ENCODE peak calls at places on chromosomes 2 and 18, in six cellular contexts. S is stomach; I is CD8-positive, alpha-beta memory T cell; K is neuronal stem cell; Q is heart right ventricle; F is tibial artery. J is an unnamed sample.
A peak's percentile ranks its signal among the peaks of the same experiment; 100 is the strongest.

GRCh38 chr2:174873457-174873856 is 109.2 kb upstream of the CHRNA1 start:
- DNase-seq in S (no peak), I (no peak), K (no peak), Q (no peak), F (no peak), J (peak; percentile 35)

GRCh38 chr2:218216336-218216673 is 684 bp upstream of the ARPC2 start:
- DNase-seq in S (no peak), I (no peak), K (no peak), Q (peak; percentile 30), F (peak; percentile 67), J (no peak)

GRCh38 chr2:24613154-24613814 is 122.2 kb downstream of the NCOA1 start:
- DNase-seq in S (no peak), I (peak; percentile 0), K (peak; percentile 18), Q (no peak), F (no peak), J (peak; percentile 20)

GRCh38 chr2:219254590-219255219 is 987 bp upstream of the TUBA4A start:
- DNase-seq in S (no peak), I (no peak), K (no peak), Q (no peak), F (no peak), J (no peak)

GRCh38 chr2:125553768-125554167 is 1102.2 kb upstream of the GYPC start:
- DNase-seq in S (no peak), I (no peak), K (no peak), Q (no peak), F (no peak), J (no peak)

GRCh38 chr18:11391636-11392035 is 217.8 kb upstream of the SLC35G4 start:
- DNase-seq in S (no peak), I (no peak), K (no peak), Q (no peak), F (no peak), J (no peak)

GRCh38 chr2:112542974-112543760 is 902 bp downstream of the POLR1B start:
- DNase-seq in S (no peak), I (no peak), K (no peak), Q (no peak), F (no peak), J (peak; percentile 36)

GRCh38 chr2:120979921-120980320 is 244.3 kb downstream of the GLI2 start:
- DNase-seq in S (no peak), I (no peak), K (no peak), Q (no peak), F (no peak), J (no peak)

GRCh38 chr2:141611143-141611571 is 519.7 kb downstream of the LRP1B start:
- DNase-seq in S (no peak), I (no peak), K (no peak), Q (no peak), F (no peak), J (no peak)

GRCh38 chr2:27811768-27812167 is 40.2 kb downstream of the MRPL33 start:
- DNase-seq in S (no peak), I (no peak), K (no peak), Q (no peak), F (no peak), J (no peak)

GRCh38 chr2:170696948-170697347 is 18.2 kb upstream of the SP5 start:
- DNase-seq in S (no peak), I (no peak), K (no peak), Q (no peak), F (no peak), J (no peak)

GRCh38 chr2:142188562-142188961 is 57.7 kb upstream of the LRP1B start:
- DNase-seq in S (no peak), I (no peak), K (no peak), Q (no peak), F (no peak), J (no peak)

GRCh38 chr2:102084651-102085050 is 57.9 kb upstream of the IL1R1 start:
- DNase-seq in S (no peak), I (no peak), K (no peak), Q (no peak), F (no peak), J (no peak)

GRCh38 chr2:195660265-195660890 is 3.4 kb downstream of the SLC39A10 start:
- DNase-seq in S (peak; percentile 73), I (peak; percentile 69), K (peak; percentile 58), Q (no peak), F (peak; percentile 71), J (peak; percentile 63)

GRCh38 chr18:54228364-54228763 is 3.9 kb upstream of the MBD2 start:
- DNase-seq in S (no peak), I (no peak), K (no peak), Q (no peak), F (no peak), J (no peak)

GRCh38 chr2:47189635-47190034 is 34.5 kb upstream of the STPG4 start:
- DNase-seq in S (no peak), I (no peak), K (no peak), Q (no peak), F (no peak), J (no peak)

GRCh38 chr2:37156071-37156856 is 516 bp downstream of the EIF2AK2 start:
- DNase-seq in S (peak; percentile 38), I (no peak), K (no peak), Q (peak; percentile 44), F (peak; percentile 73), J (peak; percentile 79)

GRCh38 chr18:28267878-28268625 is 91.1 kb upstream of the CDH2 start:
- DNase-seq in S (no peak), I (no peak), K (no peak), Q (no peak), F (no peak), J (no peak)

GRCh38 chr2:160406591-160407392 is 86.8 kb downstream of the RBMS1 start:
- DNase-seq in S (peak; percentile 50), I (peak; percentile 72), K (no peak), Q (peak; percentile 50), F (peak; percentile 75), J (peak; percentile 44)

GRCh38 chr2:34549710-34550345 is 950.7 kb upstream of the FAM98A start:
- DNase-seq in S (no peak), I (no peak), K (no peak), Q (no peak), F (no peak), J (no peak)

GRCh38 chr2:64637931-64638330 is 15.8 kb downstream of the SERTAD2 start:
- DNase-seq in S (no peak), I (no peak), K (no peak), Q (no peak), F (no peak), J (no peak)

GRCh38 chr18:68288408-68288807 is 426.5 kb downstream of the TMX3 start:
- DNase-seq in S (no peak), I (no peak), K (no peak), Q (no peak), F (no peak), J (no peak)
- H3K4me3 ChIP-seq in S (no peak overlapping the region), I (no peak overlapping the region), K (no peak overlapping the region), Q (no peak overlapping the region), F (no peak overlapping the region), J (no peak overlapping the region)

DNA sequence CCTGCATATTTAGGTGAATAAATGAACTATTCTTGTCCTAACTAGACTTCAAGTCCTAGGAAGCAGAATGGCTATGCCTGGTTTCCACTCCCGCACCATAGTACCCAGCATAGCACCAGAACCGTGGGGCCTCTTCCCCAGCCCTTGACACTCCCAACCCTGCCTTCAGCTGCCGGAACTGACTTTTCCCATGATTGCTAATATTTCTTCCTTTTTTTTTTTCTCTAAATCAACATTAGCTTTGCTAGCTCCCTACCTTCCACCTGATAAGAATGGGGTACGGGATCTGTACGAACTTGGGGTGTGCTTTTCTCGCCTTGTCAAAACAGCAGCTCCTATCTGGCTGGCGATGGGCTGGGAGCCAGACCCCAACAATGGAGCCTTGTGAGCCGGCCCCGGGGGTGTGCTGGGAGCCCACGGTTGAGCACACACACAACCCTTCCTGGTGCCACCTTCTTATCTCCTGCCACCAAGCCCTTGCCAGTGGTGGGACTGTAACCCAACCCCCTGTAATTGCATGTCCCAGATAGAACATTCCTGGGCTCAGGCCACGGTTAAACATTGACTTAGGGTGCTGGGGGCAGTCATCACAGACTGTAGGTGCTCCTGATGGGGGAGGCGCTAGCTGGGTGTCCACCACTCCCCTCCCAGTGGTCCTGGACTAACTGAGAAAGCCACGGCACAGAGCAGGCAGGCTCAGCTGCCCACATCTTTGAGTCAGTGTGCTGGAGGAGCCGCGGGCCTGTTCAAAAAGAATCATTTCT is 213.0 kb upstream of the HAAO start:
- DNase-seq in S (peak; percentile 93), I (no peak), K (no peak), Q (no peak), F (no peak), J (no peak)
- H3K4me1 ChIP-seq in S (peaks cover 30% of the 10 kb centered on the region), I (no peaks in the 10 kb centered on the region), K (peaks cover 7% of the 10 kb centered on the region), Q (no peaks in the 10 kb centered on the region), F (no peaks in the 10 kb centered on the region), J (no peaks in the 10 kb centered on the region)

DNA sequence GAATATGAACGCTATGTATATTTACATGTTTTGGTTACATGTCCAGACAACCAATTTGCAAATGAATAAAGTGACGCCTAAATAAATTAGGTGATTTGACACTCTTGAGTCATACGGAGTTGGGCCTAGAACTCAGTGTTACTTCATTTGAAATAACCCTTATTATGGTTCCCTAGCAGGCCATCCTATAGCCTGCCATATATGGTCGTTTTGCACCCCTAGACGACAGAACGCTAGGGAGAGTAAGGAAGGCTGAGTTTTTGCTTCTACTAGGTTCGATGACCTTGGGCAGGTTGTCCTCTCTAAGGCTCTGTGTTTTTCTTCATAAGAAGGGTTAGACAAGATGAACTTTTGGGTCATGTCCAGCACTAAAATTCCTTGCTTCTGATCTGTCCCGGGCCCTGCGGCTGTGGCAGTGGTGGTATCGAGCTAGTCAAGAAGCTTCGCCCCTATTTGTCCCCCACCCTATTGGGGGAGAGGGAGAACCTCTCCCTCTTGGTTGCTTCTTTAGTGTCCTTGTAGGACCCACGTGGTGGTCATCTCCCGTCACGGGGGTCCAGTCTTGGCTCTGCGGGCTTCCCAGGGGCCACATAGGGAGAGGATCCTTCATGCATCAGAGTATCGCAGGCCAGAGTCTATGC is 574 bp upstream of the EML4 start:
- DNase-seq in S (no peak), I (no peak), K (no peak), Q (no peak), F (no peak), J (no peak)
- H3K4me3 ChIP-seq in S (peak overlapping the region; percentile 64), I (peak overlapping the region; percentile 17), K (peak overlapping the region; percentile 2), Q (peak overlapping the region; percentile 85), F (peak overlapping the region; percentile 86), J (no peak overlapping the region)

GRCh38 chr18:76491801-76492668 is 3.0 kb downstream of the ZNF516 start:
- DNase-seq in S (peak; percentile 43), I (no peak), K (peak; percentile 53), Q (peak; percentile 41), F (no peak), J (peak; percentile 23)
- H3K4me1 ChIP-seq in S (peaks cover 22% of the 10 kb centered on the region), I (peaks cover 7% of the 10 kb centered on the region), K (peaks cover 35% of the 10 kb centered on the region), Q (peaks cover 51% of the 10 kb centered on the region), F (peaks cover 37% of the 10 kb centered on the region), J (peaks cover 35% of the 10 kb centered on the region)

DNA sequence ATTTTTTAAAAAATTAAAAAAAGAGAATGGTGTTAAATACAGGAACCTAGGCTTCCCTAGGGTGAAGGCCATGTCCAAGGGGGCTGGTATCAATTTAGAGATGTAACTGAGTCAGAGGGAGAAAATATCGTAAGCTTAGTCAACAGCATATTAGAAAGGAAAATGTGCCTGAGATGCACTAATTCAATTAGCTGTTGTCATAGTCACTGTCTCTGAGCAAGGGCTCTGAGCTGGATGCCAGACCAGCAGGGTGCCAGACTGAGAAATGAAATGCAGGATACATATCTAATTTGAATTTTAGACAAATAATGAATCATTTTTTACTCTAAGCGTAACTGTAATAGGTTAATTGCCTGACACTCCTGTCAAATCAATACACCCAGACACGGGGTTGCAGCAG is 11.4 kb upstream of the SLC35F6 start:
- DNase-seq in S (no peak), I (no peak), K (no peak), Q (no peak), F (no peak), J (no peak)
- H3K4me3 ChIP-seq in S (no peak overlapping the region), I (no peak overlapping the region), K (no peak overlapping the region), Q (no peak overlapping the region), F (no peak overlapping the region), J (no peak overlapping the region)